ENCODE peak calls at places on chromosomes 6 and 20, in nine cellular contexts. One of them, this sample, is unnamed.

GRCh38 chr6:61134028-61134427 is 1152.0 kb downstream of the KHDRBS2 start:
- DNase-seq in left ventricle myocardium inferior: no peak
- DNase-seq in endothelial cell: no peak
- DNase-seq in bronchial epithelial cell: no peak
- DNase-seq in HFFc6: no peak
- DNase-seq in adrenal gland: no peak
- DNase-seq in GM20000: no peak
- DNase-seq in Calu3: no peak
- DNase-seq in BE2C: no peak
- DNase-seq in this sample: no peak

GRCh38 chr6:10383312-10384063 is 31.4 kb downstream of the TFAP2A start:
- DNase-seq in left ventricle myocardium inferior: no peak
- DNase-seq in endothelial cell: no peak
- DNase-seq in bronchial epithelial cell: no peak
- DNase-seq in HFFc6: no peak
- DNase-seq in adrenal gland: no peak
- DNase-seq in GM20000: no peak
- DNase-seq in Calu3: peak; percentile 62
- DNase-seq in BE2C: no peak
- DNase-seq in this sample: no peak

GRCh38 chr20:2658414-2659354 is 5.3 kb downstream of the IDH3B start:
- DNase-seq in left ventricle myocardium inferior: no peak
- DNase-seq in endothelial cell: no peak
- DNase-seq in bronchial epithelial cell: no peak
- DNase-seq in HFFc6: no peak
- DNase-seq in adrenal gland: no peak
- DNase-seq in GM20000: no peak
- DNase-seq in Calu3: no peak
- DNase-seq in BE2C: no peak
- DNase-seq in this sample: no peak

GRCh38 chr6:168374051-168374502 is 54.5 kb upstream of the DACT2 start:
- DNase-seq in left ventricle myocardium inferior: no peak
- DNase-seq in endothelial cell: no peak
- DNase-seq in bronchial epithelial cell: no peak
- DNase-seq in HFFc6: no peak
- DNase-seq in adrenal gland: no peak
- DNase-seq in GM20000: no peak
- DNase-seq in Calu3: no peak
- DNase-seq in BE2C: no peak
- DNase-seq in this sample: no peak

GRCh38 chr6:41652876-41653641 is 14.8 kb downstream of the MDFI start:
- DNase-seq in left ventricle myocardium inferior: no peak
- DNase-seq in endothelial cell: no peak
- DNase-seq in bronchial epithelial cell: peak; percentile 47
- DNase-seq in HFFc6: no peak
- DNase-seq in adrenal gland: no peak
- DNase-seq in GM20000: no peak
- DNase-seq in Calu3: no peak
- DNase-seq in BE2C: no peak
- DNase-seq in this sample: no peak

GRCh38 chr6:56223995-56224394 is 23.4 kb downstream of the COL21A1 start:
- DNase-seq in left ventricle myocardium inferior: no peak
- DNase-seq in endothelial cell: no peak
- DNase-seq in bronchial epithelial cell: peak; percentile 94
- DNase-seq in HFFc6: peak; percentile 80
- DNase-seq in adrenal gland: no peak
- DNase-seq in GM20000: no peak
- DNase-seq in Calu3: no peak
- DNase-seq in BE2C: no peak
- DNase-seq in this sample: no peak

GRCh38 chr6:3627501-3627900 is 124.0 kb downstream of the PXDC1 start:
- DNase-seq in left ventricle myocardium inferior: no peak
- DNase-seq in endothelial cell: no peak
- DNase-seq in bronchial epithelial cell: no peak
- DNase-seq in HFFc6: no peak
- DNase-seq in adrenal gland: peak; percentile 17
- DNase-seq in GM20000: no peak
- DNase-seq in Calu3: no peak
- DNase-seq in BE2C: no peak
- DNase-seq in this sample: no peak

GRCh38 chr6:106511274-106512047 is 117.8 kb downstream of the RTN4IP1 start:
- DNase-seq in left ventricle myocardium inferior: no peak
- DNase-seq in endothelial cell: peak; percentile 30
- DNase-seq in bronchial epithelial cell: peak; percentile 59
- DNase-seq in HFFc6: peak; percentile 54
- DNase-seq in adrenal gland: no peak
- DNase-seq in GM20000: peak; percentile 49
- DNase-seq in Calu3: peak; percentile 46
- DNase-seq in BE2C: no peak
- DNase-seq in this sample: no peak

GRCh38 chr6:105301756-105302616 is 100.9 kb downstream of the PREP start:
- DNase-seq in left ventricle myocardium inferior: no peak
- DNase-seq in endothelial cell: no peak
- DNase-seq in bronchial epithelial cell: no peak
- DNase-seq in HFFc6: no peak
- DNase-seq in adrenal gland: no peak
- DNase-seq in GM20000: no peak
- DNase-seq in Calu3: no peak
- DNase-seq in BE2C: no peak
- DNase-seq in this sample: no peak

GRCh38 chr6:134979142-134979541 is 29.2 kb upstream of the ALDH8A1 start:
- DNase-seq in left ventricle myocardium inferior: no peak
- DNase-seq in endothelial cell: no peak
- DNase-seq in bronchial epithelial cell: no peak
- DNase-seq in HFFc6: no peak
- DNase-seq in adrenal gland: no peak
- DNase-seq in GM20000: peak; percentile 14
- DNase-seq in Calu3: no peak
- DNase-seq in BE2C: no peak
- DNase-seq in this sample: no peak

GRCh38 chr20:34675561-34675960 is 1.3 kb downstream of the PIGU start:
- DNase-seq in left ventricle myocardium inferior: no peak
- DNase-seq in endothelial cell: no peak
- DNase-seq in bronchial epithelial cell: no peak
- DNase-seq in HFFc6: no peak
- DNase-seq in adrenal gland: no peak
- DNase-seq in GM20000: no peak
- DNase-seq in Calu3: no peak
- DNase-seq in BE2C: no peak
- DNase-seq in this sample: no peak

GRCh38 chr20:64090165-64090564 is 6.0 kb upstream of the LKAAEAR1 start:
- DNase-seq in left ventricle myocardium inferior: no peak
- DNase-seq in endothelial cell: no peak
- DNase-seq in bronchial epithelial cell: no peak
- DNase-seq in HFFc6: no peak
- DNase-seq in adrenal gland: no peak
- DNase-seq in GM20000: no peak
- DNase-seq in Calu3: no peak
- DNase-seq in BE2C: peak; percentile 61
- DNase-seq in this sample: no peak

DNA sequence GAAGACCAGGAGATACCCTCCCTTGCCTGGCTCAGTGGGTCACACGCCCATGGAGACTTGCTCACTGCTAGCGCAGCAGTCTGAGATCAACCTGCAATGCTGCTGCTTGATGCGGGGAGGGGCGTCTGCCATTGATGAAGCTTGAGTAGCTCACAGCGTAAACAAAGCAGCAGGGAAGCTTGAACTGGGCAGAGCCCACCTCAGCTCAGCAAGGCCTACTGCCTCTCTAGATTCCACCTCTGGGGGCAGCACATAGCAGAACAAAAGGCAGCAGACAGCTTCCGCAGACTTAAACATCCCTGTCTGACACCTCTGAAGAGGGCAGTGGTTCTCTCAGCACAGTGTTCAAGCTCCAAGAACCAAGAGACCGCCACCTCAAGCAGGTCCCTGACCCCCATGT is 271.3 kb downstream of the ESR1 start:
- DNase-seq in left ventricle myocardium inferior: no peak
- DNase-seq in endothelial cell: no peak
- DNase-seq in bronchial epithelial cell: no peak
- DNase-seq in HFFc6: no peak
- DNase-seq in adrenal gland: no peak
- DNase-seq in GM20000: no peak
- DNase-seq in Calu3: no peak
- DNase-seq in BE2C: no peak
- DNase-seq in this sample: no peak
- TF ChIP-seq CTCF in left ventricle myocardium inferior: no peak
- TF ChIP-seq CTCF in endothelial cell: no peak
- TF ChIP-seq CTCF in bronchial epithelial cell: no peak
- TF ChIP-seq CTCF in HFFc6: no peak
- TF ChIP-seq CTCF in adrenal gland: no peak
- TF ChIP-seq CTCF in GM20000: no peak
- TF ChIP-seq CTCF in Calu3: no peak
- TF ChIP-seq CTCF in BE2C: no peak
- TF ChIP-seq CTCF in this sample: no peak

GRCh38 chr6:16397623-16398022 is 159.2 kb downstream of the GMPR start:
- DNase-seq in left ventricle myocardium inferior: no peak
- DNase-seq in endothelial cell: no peak
- DNase-seq in bronchial epithelial cell: no peak
- DNase-seq in HFFc6: peak; percentile 63
- DNase-seq in adrenal gland: no peak
- DNase-seq in GM20000: no peak
- DNase-seq in Calu3: no peak
- DNase-seq in BE2C: no peak
- DNase-seq in this sample: no peak

GRCh38 chr6:16399198-16399597 is 160.8 kb downstream of the GMPR start:
- DNase-seq in left ventricle myocardium inferior: no peak
- DNase-seq in endothelial cell: no peak
- DNase-seq in bronchial epithelial cell: no peak
- DNase-seq in HFFc6: no peak
- DNase-seq in adrenal gland: no peak
- DNase-seq in GM20000: no peak
- DNase-seq in Calu3: no peak
- DNase-seq in BE2C: no peak
- DNase-seq in this sample: no peak

GRCh38 chr6:16394651-16395050 is 156.3 kb downstream of the GMPR start:
- DNase-seq in left ventricle myocardium inferior: no peak
- DNase-seq in endothelial cell: no peak
- DNase-seq in bronchial epithelial cell: no peak
- DNase-seq in HFFc6: no peak
- DNase-seq in adrenal gland: no peak
- DNase-seq in GM20000: no peak
- DNase-seq in Calu3: no peak
- DNase-seq in BE2C: no peak
- DNase-seq in this sample: no peak

GRCh38 chr6:16398587-16398986 is 160.2 kb downstream of the GMPR start:
- DNase-seq in left ventricle myocardium inferior: no peak
- DNase-seq in endothelial cell: no peak
- DNase-seq in bronchial epithelial cell: no peak
- DNase-seq in HFFc6: peak; percentile 49
- DNase-seq in adrenal gland: no peak
- DNase-seq in GM20000: no peak
- DNase-seq in Calu3: no peak
- DNase-seq in BE2C: no peak
- DNase-seq in this sample: no peak

GRCh38 chr6:16396497-16397319 is 158.3 kb downstream of the GMPR start:
- DNase-seq in left ventricle myocardium inferior: no peak
- DNase-seq in endothelial cell: no peak
- DNase-seq in bronchial epithelial cell: peak; percentile 24
- DNase-seq in HFFc6: no peak
- DNase-seq in adrenal gland: no peak
- DNase-seq in GM20000: no peak
- DNase-seq in Calu3: no peak
- DNase-seq in BE2C: no peak
- DNase-seq in this sample: no peak
- TF ChIP-seq CTCF in left ventricle myocardium inferior: no peak
- TF ChIP-seq CTCF in endothelial cell: no peak
- TF ChIP-seq CTCF in bronchial epithelial cell: no peak
- TF ChIP-seq CTCF in HFFc6: no peak
- TF ChIP-seq CTCF in adrenal gland: no peak
- TF ChIP-seq CTCF in GM20000: no peak
- TF ChIP-seq CTCF in Calu3: no peak
- TF ChIP-seq CTCF in BE2C: no peak
- TF ChIP-seq CTCF in this sample: no peak

DNA sequence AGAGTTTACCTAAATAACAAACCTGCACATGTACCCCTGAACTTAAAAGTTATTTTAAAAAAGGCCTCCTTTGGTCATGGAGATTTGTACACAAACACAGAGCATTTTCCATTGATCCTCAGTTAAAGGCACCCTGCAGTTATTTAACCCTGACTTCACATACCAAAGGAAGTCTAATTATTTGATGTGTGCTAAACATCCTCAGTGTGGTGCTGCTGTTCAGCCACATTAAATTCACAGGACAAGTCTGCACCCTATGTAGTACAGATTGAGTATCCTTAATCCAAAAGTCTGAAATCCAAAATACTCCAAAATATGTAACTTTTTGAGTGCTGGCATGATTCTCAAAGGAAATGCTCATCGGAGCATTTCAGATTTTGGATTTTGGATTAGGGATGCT is 21.4 kb downstream of the KCNQ5 start:
- DNase-seq in left ventricle myocardium inferior: no peak
- DNase-seq in endothelial cell: no peak
- DNase-seq in bronchial epithelial cell: no peak
- DNase-seq in HFFc6: no peak
- DNase-seq in adrenal gland: no peak
- DNase-seq in GM20000: no peak
- DNase-seq in Calu3: no peak
- DNase-seq in BE2C: no peak
- DNase-seq in this sample: no peak
- TF ChIP-seq CTCF in left ventricle myocardium inferior: no peak
- TF ChIP-seq CTCF in endothelial cell: no peak
- TF ChIP-seq CTCF in bronchial epithelial cell: no peak
- TF ChIP-seq CTCF in HFFc6: peak; percentile 33
- TF ChIP-seq CTCF in adrenal gland: no peak
- TF ChIP-seq CTCF in GM20000: peak; percentile 12
- TF ChIP-seq CTCF in Calu3: no peak
- TF ChIP-seq CTCF in BE2C: no peak
- TF ChIP-seq CTCF in this sample: no peak

GRCh38 chr6:36073587-36073986 is 46.0 kb downstream of the MAPK14 start:
- DNase-seq in left ventricle myocardium inferior: no peak
- DNase-seq in endothelial cell: no peak
- DNase-seq in bronchial epithelial cell: no peak
- DNase-seq in HFFc6: no peak
- DNase-seq in adrenal gland: no peak
- DNase-seq in GM20000: no peak
- DNase-seq in Calu3: no peak
- DNase-seq in BE2C: no peak
- DNase-seq in this sample: no peak
- TF ChIP-seq CTCF in left ventricle myocardium inferior: no peak
- TF ChIP-seq CTCF in endothelial cell: no peak
- TF ChIP-seq CTCF in bronchial epithelial cell: no peak
- TF ChIP-seq CTCF in HFFc6: no peak
- TF ChIP-seq CTCF in adrenal gland: no peak
- TF ChIP-seq CTCF in GM20000: no peak
- TF ChIP-seq CTCF in Calu3: no peak
- TF ChIP-seq CTCF in BE2C: no peak
- TF ChIP-seq CTCF in this sample: no peak

DNA sequence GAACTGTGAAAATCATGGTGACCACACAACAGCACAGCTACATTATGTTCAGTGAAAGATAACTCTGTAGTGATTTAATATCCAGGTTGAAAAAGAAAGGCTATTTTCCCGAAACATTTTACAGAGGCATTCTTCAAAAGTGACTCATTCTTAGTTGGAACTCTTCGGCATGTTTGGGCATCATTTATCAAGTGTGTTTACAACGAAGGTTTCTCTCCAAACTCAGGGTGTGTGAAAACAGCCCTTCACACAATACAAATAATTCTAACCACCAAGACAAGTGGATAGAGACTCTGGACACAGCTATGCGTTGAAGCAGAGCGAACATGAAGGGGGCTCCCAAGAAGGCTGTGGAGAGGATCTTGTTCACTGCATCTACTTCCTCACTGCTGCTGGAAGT is 57.6 kb downstream of the CBLN4 start:
- DNase-seq in left ventricle myocardium inferior: no peak
- DNase-seq in endothelial cell: no peak
- DNase-seq in bronchial epithelial cell: peak; percentile 66
- DNase-seq in HFFc6: no peak
- DNase-seq in adrenal gland: no peak
- DNase-seq in GM20000: no peak
- DNase-seq in Calu3: no peak
- DNase-seq in BE2C: no peak
- DNase-seq in this sample: no peak
- TF ChIP-seq CTCF in left ventricle myocardium inferior: no peak
- TF ChIP-seq CTCF in endothelial cell: no peak
- TF ChIP-seq CTCF in bronchial epithelial cell: no peak
- TF ChIP-seq CTCF in HFFc6: no peak
- TF ChIP-seq CTCF in adrenal gland: no peak
- TF ChIP-seq CTCF in GM20000: no peak
- TF ChIP-seq CTCF in Calu3: no peak
- TF ChIP-seq CTCF in BE2C: no peak
- TF ChIP-seq CTCF in this sample: no peak

This sample was measured in heart right ventricle.